ENCODE peak calls at places on chromosome 17, in eight cellular contexts. J is sigmoid colon, K is colonic mucosa, I is lung, Q is cardiac muscle cell, Z is stomach, O is transverse colon, P is GM12878. A is an unnamed sample.

GRCh38 chr17:39222866-39223834 is 2.6 kb downstream of the STAC2 start:
- DNase-seq in J (no peak), K (no peak), I (no peak), Q (no peak), Z (no peak), O (no peak), P (no peak), A (no peak)

GRCh38 chr17:42562845-42563509 is 1.0 kb downstream of the COASY start:
- DNase-seq in J (no peak), K (no peak), I (no peak), Q (no peak), Z (no peak), O (no peak), P (no peak), A (peak; percentile 80)

GRCh38 chr17:27524594-27524993 is 68.3 kb downstream of the KSR1 start:
- DNase-seq in J (no peak), K (no peak), I (no peak), Q (no peak), Z (no peak), O (no peak), P (no peak), A (no peak)

GRCh38 chr17:14301761-14302401 is 1.0 kb downstream of the HS3ST3B1 start:
- DNase-seq in J (no peak), K (peak; percentile 44), I (peak; percentile 44), Q (peak; percentile 47), Z (peak; percentile 48), O (peak; percentile 43), P (no peak), A (peak; percentile 79)

GRCh38 chr17:30091771-30092170 is 24.8 kb upstream of the NSRP1 start:
- DNase-seq in J (no peak), K (no peak), I (no peak), Q (no peak), Z (no peak), O (no peak), P (no peak), A (no peak)

GRCh38 chr17:49482144-49482817 is 12.8 kb upstream of the NGFR start:
- DNase-seq in J (no peak), K (no peak), I (no peak), Q (no peak), Z (no peak), O (no peak), P (no peak), A (peak; percentile 18)

GRCh38 chr17:68346448-68346847 is 55.2 kb downstream of the ARSG start:
- DNase-seq in J (no peak), K (peak; percentile 28), I (peak; percentile 51), Q (no peak), Z (peak; percentile 48), O (peak; percentile 62), P (peak; percentile 24), A (peak; percentile 74)

GRCh38 chr17:77287432-77288068 is 146.8 kb downstream of the SEC14L1 start:
- DNase-seq in J (peak; percentile 79), K (peak; percentile 61), I (no peak), Q (peak; percentile 84), Z (peak; percentile 83), O (peak; percentile 70), P (no peak), A (peak; percentile 91)

GRCh38 chr17:4483012-4483840 is 15.5 kb upstream of the SPNS2 start:
- DNase-seq in J (no peak), K (peak; percentile 82), I (peak; percentile 73), Q (no peak), Z (peak; percentile 93), O (peak; percentile 66), P (no peak), A (peak; percentile 78)

GRCh38 chr17:83091257-83092141 is 12.1 kb downstream of the METRNL start:
- DNase-seq in J (no peak), K (peak; percentile 93), I (peak; percentile 69), Q (no peak), Z (peak; percentile 89), O (peak; percentile 92), P (no peak), A (no peak)

DNA sequence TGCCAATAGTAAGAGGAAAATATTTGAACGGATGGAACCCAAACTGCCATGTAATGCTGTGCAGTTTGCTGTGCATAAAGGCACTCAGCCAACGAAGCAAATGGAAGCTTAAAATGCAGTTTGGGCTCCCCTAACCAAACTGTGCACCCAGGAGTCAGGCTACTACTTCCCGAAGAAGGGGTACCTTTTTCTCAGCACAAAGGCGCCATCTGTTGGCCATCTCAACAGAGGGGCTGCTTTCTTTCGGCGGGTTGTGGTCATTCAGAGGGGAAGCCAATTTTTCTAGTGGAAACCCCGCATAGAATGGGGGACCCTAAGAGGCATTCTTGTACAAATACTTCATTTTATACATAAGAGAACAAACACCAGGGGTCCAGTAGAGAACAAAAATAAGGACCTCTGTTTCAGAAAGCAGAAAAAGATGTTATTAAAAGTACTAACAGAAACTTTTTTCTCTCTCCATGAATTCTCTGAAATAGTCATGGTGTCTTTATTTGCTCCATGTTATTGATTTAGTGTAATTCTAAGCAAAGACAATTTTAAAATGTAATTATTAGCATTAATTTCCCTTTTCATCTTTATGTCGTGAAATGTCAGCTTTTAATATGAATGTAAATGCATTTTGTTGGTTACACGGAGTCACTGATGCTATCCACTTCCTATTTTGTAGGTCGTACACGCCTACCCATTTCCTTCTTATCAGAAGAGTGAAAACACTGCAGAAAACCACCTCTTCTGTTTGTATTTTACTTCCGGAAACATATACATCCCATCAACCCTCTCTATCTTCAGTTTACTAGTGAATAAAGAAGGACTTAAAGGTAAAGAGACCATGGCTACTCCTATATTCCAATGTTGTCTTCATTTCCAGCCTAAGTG is 453.3 kb downstream of the KCNJ2 start:
- DNase-seq in J (peak; percentile 58), K (peak; percentile 63), I (peak; percentile 51), Q (peak; percentile 47), Z (peak; percentile 42), O (peak; percentile 67), P (no peak), A (no peak)
- H3K36me3 ChIP-seq in J (no peaks in the 10 kb centered on the region), K (no peaks in the 10 kb centered on the region), I (no peaks in the 10 kb centered on the region), Q (no peaks in the 10 kb centered on the region), Z (no peaks in the 10 kb centered on the region), O (no peaks in the 10 kb centered on the region), P (no peaks in the 10 kb centered on the region), A (no peaks in the 10 kb centered on the region)

GRCh38 chr17:64332502-64332901 is 58.2 kb downstream of the PECAM1 start:
- DNase-seq in J (no peak), K (no peak), I (no peak), Q (no peak), Z (no peak), O (no peak), P (no peak), A (no peak)

GRCh38 chr17:64329571-64329970 is 61.1 kb downstream of the PECAM1 start:
- DNase-seq in J (no peak), K (no peak), I (no peak), Q (no peak), Z (no peak), O (no peak), P (no peak), A (no peak)

GRCh38 chr17:64331946-64332493 is 58.6 kb downstream of the PECAM1 start:
- DNase-seq in J (no peak), K (no peak), I (peak; percentile 73), Q (no peak), Z (no peak), O (no peak), P (no peak), A (no peak)

GRCh38 chr17:64328875-64329405 is 61.7 kb downstream of the PECAM1 start:
- DNase-seq in J (no peak), K (no peak), I (no peak), Q (no peak), Z (no peak), O (no peak), P (no peak), A (no peak)

DNA sequence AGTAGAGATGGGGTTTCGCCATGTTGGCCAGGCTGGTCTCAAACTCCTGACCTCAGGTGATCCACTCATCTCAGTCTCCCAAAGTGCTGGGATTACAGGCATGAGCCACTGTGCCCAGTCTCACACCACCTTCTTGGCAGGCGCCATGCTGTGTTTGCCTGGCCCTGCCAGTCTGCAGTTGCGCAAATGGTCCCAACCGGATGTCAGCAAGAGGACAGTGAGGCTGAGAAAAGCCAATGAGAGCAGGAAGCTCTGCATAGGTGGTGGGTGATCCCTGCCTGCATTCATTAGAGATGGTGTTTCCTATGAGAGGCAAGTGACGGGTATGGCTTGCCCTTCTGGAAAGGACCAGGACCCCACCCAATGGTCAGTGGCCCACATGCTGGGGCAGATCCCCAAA is 59.3 kb downstream of the PECAM1 start:
- DNase-seq in J (no peak), K (no peak), I (no peak), Q (no peak), Z (no peak), O (no peak), P (no peak), A (no peak)
- H3K4me1 ChIP-seq in J (no peaks in the 10 kb centered on the region), K (no peaks in the 10 kb centered on the region), I (peaks cover 4% of the 10 kb centered on the region), Q (peaks cover 5% of the 10 kb centered on the region), Z (peaks cover 38% of the 10 kb centered on the region), O (peaks cover 7% of the 10 kb centered on the region), P (peaks cover 2% of the 10 kb centered on the region), A (peaks cover 19% of the 10 kb centered on the region)

DNA sequence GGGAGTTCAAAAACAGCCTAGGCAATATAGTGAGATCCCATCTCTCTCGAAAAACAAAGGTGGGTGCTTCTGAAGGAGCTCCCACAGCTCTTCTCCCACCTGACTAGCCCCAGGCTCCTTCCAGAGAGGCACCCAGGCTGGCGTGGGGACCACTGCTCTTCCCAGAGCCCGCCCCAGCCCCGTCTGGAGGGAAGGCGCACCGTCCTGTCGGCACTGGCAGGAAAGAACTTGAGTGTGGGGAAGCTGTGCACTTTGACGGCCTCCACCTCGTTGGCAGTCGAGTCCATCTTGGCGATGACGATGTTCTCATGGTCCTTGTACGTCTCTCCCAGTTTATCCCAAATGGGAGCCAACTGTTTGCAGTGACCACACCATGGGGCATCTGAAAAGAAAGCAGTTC is 10.5 kb upstream of the PPP1R27 start:
- DNase-seq in J (no peak), K (no peak), I (no peak), Q (no peak), Z (no peak), O (no peak), P (no peak), A (no peak)
- H3K36me3 ChIP-seq in J (peaks cover 70% of the 10 kb centered on the region), K (peaks cover 28% of the 10 kb centered on the region), I (peaks cover 61% of the 10 kb centered on the region), Q (peaks cover 43% of the 10 kb centered on the region), Z (peaks cover 84% of the 10 kb centered on the region), O (peaks cover 43% of the 10 kb centered on the region), P (peaks cover 40% of the 10 kb centered on the region), A (peaks cover 37% of the 10 kb centered on the region)

GRCh38 chr17:17063546-17064122 is 21.4 kb downstream of the MPRIP start:
- DNase-seq in J (peak; percentile 83), K (no peak), I (peak; percentile 78), Q (no peak), Z (peak; percentile 39), O (peak; percentile 33), P (no peak), A (peak; percentile 73)

GRCh38 chr17:17062356-17062755 is 20.1 kb downstream of the MPRIP start:
- DNase-seq in J (peak; percentile 45), K (no peak), I (no peak), Q (no peak), Z (no peak), O (no peak), P (no peak), A (peak; percentile 54)

GRCh38 chr17:17064322-17064721 is 22.1 kb downstream of the MPRIP start:
- DNase-seq in J (peak; percentile 26), K (no peak), I (no peak), Q (no peak), Z (no peak), O (peak; percentile 2), P (no peak), A (no peak)

GRCh38 chr17:17061516-17061915 is 19.3 kb downstream of the MPRIP start:
- DNase-seq in J (peak; percentile 51), K (no peak), I (no peak), Q (no peak), Z (no peak), O (no peak), P (no peak), A (no peak)

DNA sequence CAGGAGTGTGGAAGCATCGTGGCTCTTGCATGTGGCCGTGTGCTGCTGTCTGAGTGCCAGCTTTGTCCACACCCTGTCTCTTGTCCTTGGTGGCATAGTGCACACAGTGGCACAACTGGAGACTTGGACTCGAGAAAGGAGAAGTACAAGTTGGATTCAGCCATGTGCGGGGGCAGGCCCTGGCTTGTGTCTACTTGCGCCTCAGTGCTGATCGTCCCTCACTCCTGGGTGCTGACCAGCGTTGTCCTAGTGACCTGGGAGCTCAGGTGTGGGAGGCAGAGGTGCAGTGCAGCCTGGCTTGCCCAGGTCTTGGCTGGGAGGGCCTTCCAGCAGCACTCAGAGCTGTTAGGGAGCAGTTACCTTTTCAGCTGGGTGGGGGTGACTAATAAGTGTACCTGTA is 20.6 kb downstream of the MPRIP start:
- DNase-seq in J (peak; percentile 64), K (no peak), I (no peak), Q (no peak), Z (no peak), O (no peak), P (no peak), A (peak; percentile 75)
- H3K4me1 ChIP-seq in J (peaks cover 56% of the 10 kb centered on the region), K (peaks cover 5% of the 10 kb centered on the region), I (peaks cover 19% of the 10 kb centered on the region), Q (no peaks in the 10 kb centered on the region), Z (peaks cover 82% of the 10 kb centered on the region), O (peaks cover 23% of the 10 kb centered on the region), P (no peaks in the 10 kb centered on the region), A (peaks cover 38% of the 10 kb centered on the region)

A was measured in kidney.